ENCODE peak calls at places on chromosomes 12 and 14, in four cellular contexts. One of them, this sample, is unnamed.

GRCh38 chr12:75724913-75725312 is 213.5 kb upstream of the KRR1 start:
- DNase-seq in T-helper 2 cell: no peak
- DNase-seq in iPS DF 19.7: no peak
- DNase-seq in HTR-8/SVneo: peak
- DNase-seq in this sample: peak

GRCh38 chr14:67940476-67940875 is 120.9 kb downstream of the RAD51B start:
- DNase-seq in T-helper 2 cell: no peak
- DNase-seq in HTR-8/SVneo: no peak
- DNase-seq in iPS DF 19.7: no peak
- DNase-seq in this sample: peak

GRCh38 chr12:108884116-108885012 is 4.5 kb downstream of the DAO start:
- DNase-seq in HTR-8/SVneo: no peak
- DNase-seq in iPS DF 19.7: peak
- DNase-seq in T-helper 2 cell: peak
- DNase-seq in this sample: peak

GRCh38 chr12:117365072-117365616 is 3.7 kb upstream of the NOS1 start:
- DNase-seq in T-helper 2 cell: no peak
- DNase-seq in iPS DF 19.7: no peak
- DNase-seq in HTR-8/SVneo: no peak
- DNase-seq in this sample: no peak

GRCh38 chr12:45674583-45674982 is 54.9 kb upstream of the ARID2 start:
- DNase-seq in iPS DF 19.7: peak
- DNase-seq in T-helper 2 cell: no peak
- DNase-seq in HTR-8/SVneo: peak
- DNase-seq in this sample: peak

GRCh38 chr12:113056631-113057488 is at the start of gene DTX1:
- DNase-seq in iPS DF 19.7: no peak
- DNase-seq in T-helper 2 cell: no peak
- DNase-seq in HTR-8/SVneo: no peak
- DNase-seq in this sample: no peak

GRCh38 chr14:86777950-86778602 is 1214.9 kb downstream of the GALC start:
- DNase-seq in HTR-8/SVneo: no peak
- DNase-seq in T-helper 2 cell: no peak
- DNase-seq in iPS DF 19.7: no peak
- DNase-seq in this sample: peak

GRCh38 chr12:52279683-52280318 is 5.4 kb downstream of the KRT86 start:
- DNase-seq in HTR-8/SVneo: no peak
- DNase-seq in T-helper 2 cell: no peak
- DNase-seq in iPS DF 19.7: no peak
- DNase-seq in this sample: peak

GRCh38 chr12:6451348-6452244 is at the start of gene TAPBPL:
- DNase-seq in iPS DF 19.7: no peak
- DNase-seq in HTR-8/SVneo: peak
- DNase-seq in T-helper 2 cell: peak
- DNase-seq in this sample: peak

GRCh38 chr14:24710403-24711063 is 76.5 kb upstream of the GZMB start:
- DNase-seq in T-helper 2 cell: peak
- DNase-seq in HTR-8/SVneo: peak
- DNase-seq in iPS DF 19.7: no peak
- DNase-seq in this sample: peak

GRCh38 chr12:109738209-109738608 is 24.6 kb downstream of the FAM222A start:
- DNase-seq in T-helper 2 cell: no peak
- DNase-seq in iPS DF 19.7: no peak
- DNase-seq in HTR-8/SVneo: no peak
- DNase-seq in this sample: no peak

GRCh38 chr12:103560604-103561101 is 26.4 kb upstream of the STAB2 start:
- DNase-seq in HTR-8/SVneo: peak
- DNase-seq in iPS DF 19.7: no peak
- DNase-seq in T-helper 2 cell: no peak
- DNase-seq in this sample: peak

GRCh38 chr14:22928237-22929103 is 706 bp downstream of the PRMT5 start:
- DNase-seq in HTR-8/SVneo: no peak
- DNase-seq in T-helper 2 cell: peak
- DNase-seq in iPS DF 19.7: no peak
- DNase-seq in this sample: peak

GRCh38 chr12:109737631-109738030 is 24.0 kb downstream of the FAM222A start:
- DNase-seq in iPS DF 19.7: no peak
- DNase-seq in HTR-8/SVneo: no peak
- DNase-seq in T-helper 2 cell: no peak
- DNase-seq in this sample: no peak

GRCh38 chr12:66776974-66777373 is 98.1 kb upstream of the GRIP1 start:
- DNase-seq in HTR-8/SVneo: no peak
- DNase-seq in T-helper 2 cell: peak
- DNase-seq in iPS DF 19.7: no peak
- DNase-seq in this sample: no peak

GRCh38 chr14:76413962-76414665 is 38.2 kb downstream of the ESRRB start:
- DNase-seq in T-helper 2 cell: no peak
- DNase-seq in iPS DF 19.7: no peak
- DNase-seq in HTR-8/SVneo: no peak
- DNase-seq in this sample: no peak

GRCh38 chr12:47775100-47775911 is 2.3 kb downstream of the SLC48A1 start:
- DNase-seq in iPS DF 19.7: no peak
- DNase-seq in T-helper 2 cell: peak
- DNase-seq in HTR-8/SVneo: no peak
- DNase-seq in this sample: peak

GRCh38 chr12:14691560-14691959 is 4.8 kb downstream of the GUCY2C start:
- DNase-seq in T-helper 2 cell: no peak
- DNase-seq in HTR-8/SVneo: no peak
- DNase-seq in iPS DF 19.7: no peak
- DNase-seq in this sample: no peak

GRCh38 chr14:92473261-92473946 is 40.2 kb upstream of the RIN3 start:
- DNase-seq in iPS DF 19.7: no peak
- DNase-seq in T-helper 2 cell: no peak
- DNase-seq in HTR-8/SVneo: peak
- DNase-seq in this sample: peak

GRCh38 chr14:79278798-79279644 is 932.3 kb downstream of the DIO2 start:
- DNase-seq in iPS DF 19.7: peak
- DNase-seq in T-helper 2 cell: peak
- DNase-seq in HTR-8/SVneo: peak
- DNase-seq in this sample: peak

GRCh38 chr14:104091927-104092771 is 6.6 kb downstream of the ASPG start:
- DNase-seq in iPS DF 19.7: no peak
- DNase-seq in T-helper 2 cell: no peak
- DNase-seq in HTR-8/SVneo: no peak
- DNase-seq in this sample: no peak

GRCh38 chr12:46965137-46965536 is 114.3 kb upstream of the PCED1B start:
- DNase-seq in iPS DF 19.7: no peak
- DNase-seq in HTR-8/SVneo: no peak
- DNase-seq in T-helper 2 cell: no peak
- DNase-seq in this sample: no peak

GRCh38 chr12:88313554-88313953 is 171.4 kb downstream of the TMTC3 start:
- DNase-seq in T-helper 2 cell: no peak
- DNase-seq in HTR-8/SVneo: no peak
- DNase-seq in iPS DF 19.7: no peak
- DNase-seq in this sample: no peak

GRCh38 chr12:120439646-120440247 is 1.8 kb downstream of the COX6A1 start:
- DNase-seq in iPS DF 19.7: no peak
- DNase-seq in HTR-8/SVneo: peak
- DNase-seq in T-helper 2 cell: peak
- DNase-seq in this sample: peak

GRCh38 chr14:20652996-20653975 is 11.8 kb upstream of the OR6S1 start:
- DNase-seq in HTR-8/SVneo: no peak
- DNase-seq in iPS DF 19.7: no peak
- DNase-seq in T-helper 2 cell: peak
- DNase-seq in this sample: peak

GRCh38 chr12:83470749-83471148 is 784.0 kb downstream of the TMTC2 start:
- DNase-seq in iPS DF 19.7: no peak
- DNase-seq in HTR-8/SVneo: no peak
- DNase-seq in T-helper 2 cell: no peak
- DNase-seq in this sample: no peak

GRCh38 chr12:25241171-25242020 is 9.3 kb downstream of the KRAS start:
- DNase-seq in HTR-8/SVneo: peak
- DNase-seq in T-helper 2 cell: peak
- DNase-seq in iPS DF 19.7: no peak
- DNase-seq in this sample: peak

GRCh38 chr12:2575245-2575644 is 219.5 kb upstream of the FKBP4 start:
- DNase-seq in T-helper 2 cell: no peak
- DNase-seq in iPS DF 19.7: no peak
- DNase-seq in HTR-8/SVneo: no peak
- DNase-seq in this sample: no peak

GRCh38 chr12:124305776-124306685 is 11.1 kb downstream of the RFLNA start:
- DNase-seq in HTR-8/SVneo: no peak
- DNase-seq in iPS DF 19.7: no peak
- DNase-seq in T-helper 2 cell: no peak
- DNase-seq in this sample: no peak

GRCh38 chr12:114812858-114813761 is 129.1 kb upstream of the TBX3 start:
- DNase-seq in HTR-8/SVneo: no peak
- DNase-seq in iPS DF 19.7: no peak
- DNase-seq in T-helper 2 cell: no peak
- DNase-seq in this sample: peak

GRCh38 chr14:103628684-103629502 is at the start of gene KLC1:
- DNase-seq in iPS DF 19.7: no peak
- DNase-seq in HTR-8/SVneo: peak
- DNase-seq in T-helper 2 cell: peak
- DNase-seq in this sample: peak

GRCh38 chr14:106564058-106564643 is 1037.8 kb downstream of the TMEM121 start:
- DNase-seq in iPS DF 19.7: no peak
- DNase-seq in HTR-8/SVneo: no peak
- DNase-seq in T-helper 2 cell: peak
- DNase-seq in this sample: no peak

GRCh38 chr12:64373204-64373603 is 17.4 kb downstream of the C12orf56 start:
- DNase-seq in T-helper 2 cell: no peak
- DNase-seq in HTR-8/SVneo: no peak
- DNase-seq in iPS DF 19.7: no peak
- DNase-seq in this sample: peak

GRCh38 chr12:57110189-57111045 is 745 bp downstream of the STAT6 start:
- DNase-seq in HTR-8/SVneo: no peak
- DNase-seq in iPS DF 19.7: no peak
- DNase-seq in T-helper 2 cell: peak
- DNase-seq in this sample: peak

This sample was measured in iris pigment epithelial cell.